ENCODE peak calls at places on chromosomes 4 and X, in four cellular contexts. One of them, this sample, is unnamed. For H3K27me3, the result is how much of the 10 kb centered on the place peaks cover.

GRCh38 chrX:9758239-9758638 is 7.4 kb downstream of the GPR143 start:
- DNase-seq in tibial nerve: no peak
- DNase-seq in BJ: no peak
- DNase-seq in heart left ventricle: no peak
- DNase-seq in this sample: no peak

GRCh38 chr4:145703850-145704528 is 24.0 kb downstream of the C4orf51 start:
- DNase-seq in tibial nerve: no peak
- DNase-seq in BJ: no peak
- DNase-seq in heart left ventricle: no peak
- DNase-seq in this sample: no peak

GRCh38 chr4:184169225-184169867 is 48.3 kb downstream of the ENPP6 start:
- DNase-seq in tibial nerve: no peak
- DNase-seq in BJ: no peak
- DNase-seq in heart left ventricle: no peak
- DNase-seq in this sample: no peak

GRCh38 chr4:8834681-8835220 is 36.9 kb downstream of the HMX1 start:
- DNase-seq in tibial nerve: no peak
- DNase-seq in BJ: no peak
- DNase-seq in heart left ventricle: no peak
- DNase-seq in this sample: no peak

GRCh38 chr4:56450342-56450741 is 14.3 kb downstream of the PAICS start:
- DNase-seq in tibial nerve: no peak
- DNase-seq in BJ: no peak
- DNase-seq in heart left ventricle: no peak
- DNase-seq in this sample: no peak

GRCh38 chr4:140718240-140718639 is 37.9 kb downstream of the TBC1D9 start:
- DNase-seq in tibial nerve: no peak
- DNase-seq in BJ: no peak
- DNase-seq in heart left ventricle: no peak
- DNase-seq in this sample: peak

GRCh38 chr4:147741190-147741788 is 9.4 kb downstream of the ARHGAP10 start:
- DNase-seq in tibial nerve: no peak
- DNase-seq in BJ: no peak
- DNase-seq in heart left ventricle: no peak
- DNase-seq in this sample: no peak

GRCh38 chr4:123055943-123056342 is 133.5 kb upstream of the NUDT6 start:
- DNase-seq in tibial nerve: no peak
- DNase-seq in BJ: no peak
- DNase-seq in heart left ventricle: no peak
- DNase-seq in this sample: no peak

GRCh38 chr4:26238426-26238781 is 82.4 kb upstream of the RBPJ start:
- DNase-seq in tibial nerve: no peak
- DNase-seq in BJ: no peak
- DNase-seq in heart left ventricle: no peak
- DNase-seq in this sample: no peak

GRCh38 chr4:94533405-94534223 is 81.9 kb downstream of the PDLIM5 start:
- DNase-seq in tibial nerve: no peak
- DNase-seq in BJ: no peak
- DNase-seq in heart left ventricle: no peak
- DNase-seq in this sample: no peak

GRCh38 chrX:121283921-121284320 is 236.5 kb downstream of the GLUD2 start:
- DNase-seq in tibial nerve: no peak
- DNase-seq in BJ: no peak
- DNase-seq in heart left ventricle: no peak
- DNase-seq in this sample: no peak

GRCh38 chrX:132704769-132705168 is 215.9 kb upstream of the MBNL3 start:
- DNase-seq in tibial nerve: no peak
- DNase-seq in BJ: no peak
- DNase-seq in heart left ventricle: no peak
- DNase-seq in this sample: no peak

GRCh38 chrX:88366314-88366713 is 380.7 kb upstream of the CPXCR1 start:
- DNase-seq in tibial nerve: no peak
- DNase-seq in BJ: no peak
- DNase-seq in heart left ventricle: no peak
- DNase-seq in this sample: no peak

GRCh38 chr4:155025762-155026457 is 182.5 kb upstream of the NPY2R start:
- DNase-seq in tibial nerve: peak
- DNase-seq in BJ: no peak
- DNase-seq in heart left ventricle: peak
- DNase-seq in this sample: no peak

GRCh38 chrX:129833153-129834004 is 10.3 kb downstream of the ZDHHC9 start:
- DNase-seq in tibial nerve: no peak
- DNase-seq in BJ: peak
- DNase-seq in heart left ventricle: no peak
- DNase-seq in this sample: no peak

GRCh38 chrX:64313624-64314023 is 81.6 kb downstream of the MTMR8 start:
- DNase-seq in tibial nerve: no peak
- DNase-seq in BJ: no peak
- DNase-seq in heart left ventricle: no peak
- DNase-seq in this sample: no peak

GRCh38 chr4:123234966-123235365 is 161.6 kb upstream of the SPRY1 start:
- DNase-seq in tibial nerve: no peak
- DNase-seq in BJ: no peak
- DNase-seq in heart left ventricle: no peak
- DNase-seq in this sample: no peak

GRCh38 chr4:42610941-42611340 is 46.0 kb downstream of the ATP8A1 start:
- DNase-seq in tibial nerve: no peak
- DNase-seq in BJ: no peak
- DNase-seq in heart left ventricle: peak
- DNase-seq in this sample: no peak
- H3K4me3 ChIP-seq in tibial nerve: no peak
- H3K4me3 ChIP-seq in BJ: no peak
- H3K4me3 ChIP-seq in heart left ventricle: no peak
- H3K4me3 ChIP-seq in this sample: no peak

DNA sequence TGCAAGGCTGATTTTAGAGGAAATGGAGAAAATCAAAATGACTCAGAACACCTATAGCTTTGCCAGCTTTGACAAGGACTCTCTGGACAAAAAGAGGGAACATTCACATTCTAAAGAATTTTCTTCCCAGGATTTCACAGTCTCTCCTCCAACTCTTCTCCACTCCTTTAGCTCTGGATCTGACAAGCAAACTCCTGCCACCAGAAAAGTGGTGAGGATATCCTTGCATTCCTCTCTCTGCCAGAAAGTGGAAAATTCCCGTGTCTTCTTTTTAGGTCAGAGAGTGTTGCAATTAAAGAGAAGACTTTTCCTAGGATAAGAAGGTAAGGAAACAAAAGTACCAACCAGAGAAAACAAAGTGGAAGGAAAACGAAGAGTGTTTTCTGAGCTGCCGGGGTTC is 16.1 kb upstream of the PDGFRA start:
- DNase-seq in tibial nerve: no peak
- DNase-seq in BJ: no peak
- DNase-seq in heart left ventricle: no peak
- DNase-seq in this sample: no peak
- H3K27me3 ChIP-seq in tibial nerve: under half
- H3K27me3 ChIP-seq in BJ: under half
- H3K27me3 ChIP-seq in heart left ventricle: under half
- H3K27me3 ChIP-seq in this sample: under half

GRCh38 chr4:112836895-112837294 is 200.0 kb downstream of the LARP7 start:
- DNase-seq in tibial nerve: no peak
- DNase-seq in BJ: no peak
- DNase-seq in heart left ventricle: no peak
- DNase-seq in this sample: no peak

GRCh38 chr4:112842513-112842912 is 205.6 kb downstream of the LARP7 start:
- DNase-seq in tibial nerve: no peak
- DNase-seq in BJ: no peak
- DNase-seq in heart left ventricle: no peak
- DNase-seq in this sample: no peak

GRCh38 chr4:112840061-112840460 is 203.1 kb downstream of the LARP7 start:
- DNase-seq in tibial nerve: no peak
- DNase-seq in BJ: no peak
- DNase-seq in heart left ventricle: no peak
- DNase-seq in this sample: peak

DNA sequence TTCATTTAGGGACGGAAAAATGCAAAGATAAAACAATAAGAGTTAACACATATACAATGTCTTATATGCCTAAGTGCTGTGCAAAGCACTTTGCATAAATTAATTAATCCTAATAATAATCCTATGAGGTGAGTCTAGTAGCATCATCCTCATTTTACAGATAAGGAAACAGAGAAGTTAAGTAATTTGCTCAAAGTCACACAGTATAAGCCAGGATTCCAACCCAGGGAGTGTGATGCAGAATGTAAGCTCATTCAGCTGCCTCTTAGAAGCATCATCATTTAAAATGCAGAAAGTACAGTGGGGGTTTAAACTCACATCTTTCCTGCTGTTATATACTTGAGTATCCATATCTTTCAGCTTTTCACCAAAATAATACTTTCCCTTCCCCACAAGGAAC is 203.7 kb downstream of the LARP7 start:
- DNase-seq in tibial nerve: no peak
- DNase-seq in BJ: no peak
- DNase-seq in heart left ventricle: no peak
- DNase-seq in this sample: no peak
- TF ChIP-seq CTCF in tibial nerve: no peak
- TF ChIP-seq CTCF in BJ: no peak
- TF ChIP-seq CTCF in heart left ventricle: no peak
- TF ChIP-seq CTCF in this sample: no peak

DNA sequence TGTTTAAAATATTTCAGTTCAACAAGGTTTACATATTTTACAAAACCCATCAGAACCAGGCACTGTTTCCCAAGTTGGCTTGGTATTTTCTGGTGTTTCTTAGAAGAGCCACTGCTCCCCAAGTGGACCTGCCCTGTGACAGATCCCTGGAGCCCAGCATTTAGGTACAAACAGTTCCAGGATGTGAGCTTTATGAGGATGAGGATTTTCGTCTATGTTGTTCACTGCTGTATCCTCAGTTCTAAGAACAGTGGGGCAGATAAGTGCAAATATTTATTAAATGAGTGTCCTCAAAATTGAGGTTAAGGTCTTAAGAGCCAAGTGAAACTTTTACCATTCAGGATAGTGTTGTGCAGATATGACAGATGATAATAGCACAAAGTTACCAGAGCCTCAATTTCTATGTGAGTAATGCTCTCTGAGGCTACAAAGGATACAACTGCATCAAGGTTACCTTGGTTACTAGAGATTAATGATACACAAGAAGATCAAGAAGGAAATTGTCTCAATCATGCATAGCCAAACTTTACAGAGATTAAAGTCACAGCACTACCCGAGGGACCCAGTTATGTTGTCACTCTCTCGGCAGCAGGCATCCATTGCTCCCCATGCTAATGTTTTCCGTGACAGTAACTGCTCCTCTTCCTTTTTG is 37.5 kb downstream of the ANXA3 start:
- DNase-seq in tibial nerve: peak
- DNase-seq in BJ: no peak
- DNase-seq in heart left ventricle: no peak
- DNase-seq in this sample: no peak
- H3K4me3 ChIP-seq in tibial nerve: no peak
- H3K4me3 ChIP-seq in BJ: no peak
- H3K4me3 ChIP-seq in heart left ventricle: no peak
- H3K4me3 ChIP-seq in this sample: no peak

DNA sequence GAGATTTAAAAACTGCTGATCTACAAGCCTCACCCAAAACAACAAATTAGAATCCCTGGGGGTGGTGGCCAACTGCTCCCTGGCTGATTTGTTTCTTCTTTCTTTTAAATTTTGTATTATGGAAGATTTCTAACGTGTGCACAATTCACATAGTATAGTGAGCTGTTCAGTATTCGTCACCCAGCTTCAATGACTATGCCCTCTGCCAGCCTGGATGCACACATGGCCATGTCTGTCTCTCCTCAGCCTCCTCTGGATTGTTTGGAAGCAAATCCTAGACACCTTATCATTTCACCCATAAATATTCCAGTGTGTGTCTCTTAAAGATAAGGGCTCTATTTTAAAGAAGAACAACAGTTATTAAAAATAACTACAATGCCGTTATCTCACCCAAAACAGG is 61.9 kb downstream of the PDGFRA start:
- DNase-seq in tibial nerve: no peak
- DNase-seq in BJ: no peak
- DNase-seq in heart left ventricle: no peak
- DNase-seq in this sample: no peak
- H3K27me3 ChIP-seq in tibial nerve: under half
- H3K27me3 ChIP-seq in BJ: under half
- H3K27me3 ChIP-seq in heart left ventricle: under half
- H3K27me3 ChIP-seq in this sample: under half